ENCODE peak calls at places on chromosomes 16 and 17, in four cellular contexts. C is hippocampal formation, Q is left kidney, R is HTR-8/SVneo. T is an unnamed sample.

GRCh38 chr17:4541041-4541327 is 14.2 kb downstream of the MYBBP1A start:
- DNase-seq in C (no peak), R (no peak), Q (no peak), T (no peak)

GRCh38 chr17:43224146-43224705 is 4.2 kb downstream of the CCDC200 start:
- DNase-seq in C (no peak), R (no peak), Q (no peak), T (no peak)

GRCh38 chr17:49193513-49194296 is 16.7 kb downstream of the GNGT2 start:
- DNase-seq in R (peak), C (peak), Q (peak), T (peak)

GRCh38 chr16:20271893-20272292 is 55.4 kb downstream of the GP2 start:
- DNase-seq in C (no peak), R (no peak), Q (peak), T (no peak)

GRCh38 chr17:78986048-78986648 is 6.4 kb upstream of the LGALS3BP start:
- DNase-seq in R (no peak), C (no peak), Q (no peak), T (peak)

GRCh38 chr17:57921342-57921741 is 33.9 kb downstream of the CUEDC1 start:
- DNase-seq in R (no peak), Q (no peak), C (no peak), T (no peak)

GRCh38 chr16:3256146-3256875 is at the start of gene MEFV:
- DNase-seq in R (no peak), C (no peak), Q (no peak), T (no peak)

GRCh38 chr17:48510761-48511604 is 19.8 kb downstream of the HOXB1 start:
- DNase-seq in R (no peak), Q (no peak), C (no peak), T (no peak)

GRCh38 chr16:56932588-56933265 is 785 bp downstream of the HERPUD1 start:
- DNase-seq in R (peak), C (peak), Q (peak), T (peak)

GRCh38 chr17:7393613-7394451 is 493 bp downstream of the PLSCR3 start:
- DNase-seq in R (peak), C (no peak), Q (peak), T (peak)

GRCh38 chr17:351875-352420 is 659 bp downstream of the RPH3AL start:
- DNase-seq in Q (no peak), C (no peak), R (no peak), T (no peak)

GRCh38 chr16:75535901-75536300 is at the start of gene CHST5:
- DNase-seq in Q (no peak), C (no peak), R (no peak), T (no peak)

GRCh38 chr17:60156746-60157145 is 7.0 kb downstream of the CA4 start:
- DNase-seq in Q (no peak), C (no peak), R (no peak), T (no peak)

GRCh38 chr17:8466466-8466865 is 30.8 kb downstream of the NDEL1 start:
- DNase-seq in C (no peak), Q (no peak), R (no peak), T (no peak)

GRCh38 chr17:72976971-72977767 is 115.3 kb downstream of the SLC39A11 start:
- DNase-seq in Q (peak), R (peak), C (peak), T (peak)

GRCh38 chr17:32494621-32495346 is 8.0 kb downstream of the CDK5R1 start:
- DNase-seq in R (no peak), C (peak), Q (no peak), T (peak)

T was measured in NCI-H69.